ENCODE peak calls at places on chromosomes 11 and 22, in seven cellular contexts. Q is HCEC 1CT, L is left lobe of liver, Z is AG09319, W is HuH-7, D is T-helper 22 cell, O is NCI-H2081. N is an unnamed sample.

GRCh38 chr11:17641792-17642350 is 77.5 kb upstream of the MYOD1 start:
- DNase-seq in Q (no peak), L (no peak), Z (no peak), W (no peak), D (no peak), O (no peak), N (no peak)

GRCh38 chr22:45638834-45639746 is 32.5 kb upstream of the ATXN10 start:
- DNase-seq in Q (peak), L (peak), Z (peak), W (peak), D (no peak), O (no peak), N (peak)

GRCh38 chr11:9138612-9139579 is 47.5 kb upstream of the SCUBE2 start:
- DNase-seq in Q (peak), L (no peak), Z (peak), W (no peak), D (peak), O (peak), N (no peak)

GRCh38 chr11:103210543-103210942 is 101.3 kb downstream of the DYNC2H1 start:
- DNase-seq in Q (no peak), L (no peak), Z (no peak), W (no peak), D (no peak), O (no peak), N (no peak)

GRCh38 chr11:126393143-126393542 is 37.7 kb downstream of the ST3GAL4 start:
- DNase-seq in Q (no peak), L (no peak), Z (no peak), W (no peak), D (no peak), O (no peak), N (no peak)

GRCh38 chr11:133197425-133197824 is 334.9 kb downstream of the OPCML start:
- DNase-seq in Q (no peak), L (no peak), Z (no peak), W (no peak), D (no peak), O (no peak), N (no peak)

GRCh38 chr11:96307748-96308133 is 35.3 kb downstream of the MAML2 start:
- DNase-seq in Q (peak), L (no peak), Z (peak), W (no peak), D (no peak), O (no peak), N (no peak)

GRCh38 chr22:19488884-19489843 is 9.4 kb downstream of the CDC45 start:
- DNase-seq in Q (peak), L (no peak), Z (no peak), W (no peak), D (no peak), O (no peak), N (no peak)

GRCh38 chr11:122100222-122101080 is 15.6 kb downstream of the BLID start:
- DNase-seq in Q (peak), L (no peak), Z (peak), W (no peak), D (no peak), O (peak), N (no peak)

GRCh38 chr22:50267591-50268390 is 2.4 kb downstream of the MAPK11 start:
- DNase-seq in Q (no peak), L (peak), Z (no peak), W (no peak), D (peak), O (no peak), N (peak)

GRCh38 chr11:95245038-95245437 is 14.0 kb upstream of the SESN3 start:
- DNase-seq in Q (peak), L (no peak), Z (no peak), W (no peak), D (no peak), O (no peak), N (no peak)

GRCh38 chr11:10631761-10632160 is 61.8 kb downstream of the IRAG1 start:
- DNase-seq in Q (no peak), L (no peak), Z (no peak), W (no peak), D (no peak), O (no peak), N (no peak)

GRCh38 chr11:125263268-125263790 is 98.8 kb downstream of the PKNOX2 start:
- DNase-seq in Q (peak), L (peak), Z (peak), W (no peak), D (no peak), O (no peak), N (peak)

GRCh38 chr11:22787565-22788162 is 41.9 kb downstream of the SVIP start:
- DNase-seq in Q (peak), L (no peak), Z (no peak), W (peak), D (no peak), O (peak), N (no peak)